ENCODE peak calls at places on chromosomes 3 and 15, in five cellular contexts. S is HEK293T, X is SK-N-SH, G is GM12878, O is K562. W is an unnamed sample.

GRCh38 chr3:39361252-39361927 is 21.8 kb upstream of the SLC25A38 start:
- DNase-seq in G (no peak), X (no peak), S (no peak), O (no peak), W (no peak)

GRCh38 chr3:24302382-24302781 is 192.3 kb downstream of the THRB start:
- DNase-seq in S (no peak), X (no peak), O (no peak), G (no peak), W (no peak)

GRCh38 chr3:156148946-156149348 is 28.6 kb downstream of the KCNAB1 start:
- DNase-seq in S (no peak), O (peak), X (no peak), G (no peak), W (no peak)

GRCh38 chr3:139774570-139775302 is 97.0 kb upstream of the NMNAT3 start:
- DNase-seq in S (peak), G (no peak), X (peak), O (no peak), W (no peak)

GRCh38 chr3:52801839-52802238 is 7.2 kb downstream of the ITIH3 start:
- DNase-seq in G (no peak), O (no peak), X (no peak), S (no peak), W (no peak)

GRCh38 chr15:64443747-64444621 is 16.4 kb upstream of the ZNF609 start:
- DNase-seq in X (no peak), O (peak), S (no peak), G (no peak), W (peak)

GRCh38 chr3:196778755-196779154 is 39.1 kb downstream of the PAK2 start:
- DNase-seq in O (no peak), X (no peak), S (no peak), G (no peak), W (no peak)

GRCh38 chr3:13427662-13428603 is 7.8 kb upstream of the NUP210 start:
- DNase-seq in G (no peak), O (peak), S (no peak), X (no peak), W (no peak)

GRCh38 chr15:96064351-96064756 is 266.1 kb upstream of the NR2F2 start:
- DNase-seq in O (no peak), G (no peak), X (no peak), S (no peak), W (peak)

GRCh38 chr3:49173116-49173791 is 1.9 kb downstream of the KLHDC8B start:
- DNase-seq in G (no peak), O (peak), X (peak), S (no peak), W (peak)

GRCh38 chr3:126014252-126014651 is 45.3 kb downstream of the ROPN1B start:
- DNase-seq in S (no peak), G (no peak), O (no peak), X (no peak), W (no peak)

GRCh38 chr15:43347114-43347513 is 16.7 kb upstream of the LCMT2 start:
- DNase-seq in G (no peak), S (no peak), O (no peak), X (no peak), W (no peak)

DNA sequence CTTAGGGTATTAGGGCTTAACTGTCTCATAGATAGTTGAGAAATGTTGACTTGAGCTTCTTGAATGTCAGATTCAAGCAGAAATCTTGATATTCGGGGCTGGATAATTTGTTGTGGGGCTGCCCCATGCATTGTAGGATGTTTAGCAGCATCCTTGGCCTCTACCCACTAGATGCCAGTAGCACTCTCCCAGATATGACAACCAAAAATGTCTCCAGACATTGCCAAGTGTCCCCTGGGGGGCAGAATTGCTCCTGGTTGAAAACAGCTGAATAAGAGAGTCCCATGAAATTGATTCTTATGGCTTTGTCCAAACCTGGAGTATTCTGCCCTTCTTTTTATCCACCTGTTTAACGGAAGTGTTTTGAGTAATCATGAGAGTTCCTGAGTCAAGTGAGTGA is 15.9 kb upstream of the LCMT2 start:
- DNase-seq in O (no peak), S (no peak), G (no peak), X (no peak), W (no peak)
- TF ChIP-seq FOXM1 in O (no peak), S (no peak), G (no peak), X (no peak), W (no peak)

GRCh38 chr3:182793663-182794454 is 555 bp downstream of the ATP11B start:
- DNase-seq in G (no peak), O (peak), S (peak), X (peak), W (peak)

GRCh38 chr3:182794806-182795369 is 1.6 kb downstream of the ATP11B start:
- DNase-seq in X (no peak), G (no peak), O (no peak), S (no peak), W (no peak)

GRCh38 chr3:182794455-182794773 is 1.1 kb downstream of the ATP11B start:
- DNase-seq in O (peak), X (peak), S (no peak), G (no peak), W (no peak)

GRCh38 chr3:182796310-182796709 is 3.0 kb downstream of the ATP11B start:
- DNase-seq in S (no peak), G (no peak), X (no peak), O (no peak), W (no peak)

GRCh38 chr3:182795383-182795782 is 2.1 kb downstream of the ATP11B start:
- DNase-seq in O (peak), G (no peak), X (no peak), S (peak), W (no peak)
- TF ChIP-seq FOXM1 in O (no peak), G (no peak), X (no peak), S (no peak), W (no peak)

GRCh38 chr15:39767921-39768320 is 14.7 kb downstream of the FSIP1 start:
- DNase-seq in G (no peak), X (no peak), S (no peak), O (no peak), W (no peak)

GRCh38 chr15:39774688-39775267 is 7.9 kb downstream of the FSIP1 start:
- DNase-seq in S (no peak), G (no peak), X (no peak), O (no peak), W (no peak)

GRCh38 chr15:39776068-39776467 is 6.6 kb downstream of the FSIP1 start:
- DNase-seq in G (no peak), X (no peak), S (no peak), O (no peak), W (no peak)

GRCh38 chr15:39770748-39771689 is 11.6 kb downstream of the FSIP1 start:
- DNase-seq in O (no peak), S (no peak), G (no peak), X (no peak), W (no peak)
- TF ChIP-seq FOXM1 in O (no peak), S (no peak), G (no peak), X (no peak), W (no peak)

GRCh38 chr15:35092846-35093245 is 7.8 kb upstream of the NANOGP8 start:
- DNase-seq in X (no peak), O (no peak), G (no peak), S (no peak), W (no peak)
- TF ChIP-seq FOXM1 in X (no peak), O (no peak), G (no peak), S (no peak), W (no peak)

GRCh38 chr3:26964313-26964712 is 341.7 kb downstream of the LRRC3B start:
- DNase-seq in O (no peak), X (no peak), S (no peak), G (no peak), W (no peak)
- TF ChIP-seq FOXM1 in O (no peak), X (no peak), S (no peak), G (no peak), W (no peak)

DNA sequence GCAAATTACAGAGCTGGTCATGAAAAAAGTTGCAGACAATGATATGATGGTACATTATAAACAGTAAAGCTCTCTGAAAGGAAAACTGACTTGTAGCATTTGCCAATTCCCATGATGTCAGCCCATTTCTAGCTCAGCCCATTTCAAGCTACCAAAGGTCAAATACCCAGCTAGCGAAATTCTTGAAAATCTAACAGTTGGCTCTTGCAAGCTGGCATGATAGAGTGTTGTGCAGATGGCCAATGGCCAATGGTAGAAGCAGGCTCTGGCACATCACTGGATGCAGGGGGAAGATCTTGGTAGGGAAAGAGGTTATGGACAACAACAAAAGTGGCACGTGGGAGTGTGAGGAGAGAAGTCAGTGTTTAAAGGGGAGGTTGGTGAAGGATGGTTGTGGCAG is 36.7 kb downstream of the RASGRF1 start:
- DNase-seq in O (no peak), X (no peak), S (no peak), G (no peak), W (no peak)
- TF ChIP-seq FOXM1 in O (no peak), X (no peak), S (no peak), G (no peak), W (no peak)

DNA sequence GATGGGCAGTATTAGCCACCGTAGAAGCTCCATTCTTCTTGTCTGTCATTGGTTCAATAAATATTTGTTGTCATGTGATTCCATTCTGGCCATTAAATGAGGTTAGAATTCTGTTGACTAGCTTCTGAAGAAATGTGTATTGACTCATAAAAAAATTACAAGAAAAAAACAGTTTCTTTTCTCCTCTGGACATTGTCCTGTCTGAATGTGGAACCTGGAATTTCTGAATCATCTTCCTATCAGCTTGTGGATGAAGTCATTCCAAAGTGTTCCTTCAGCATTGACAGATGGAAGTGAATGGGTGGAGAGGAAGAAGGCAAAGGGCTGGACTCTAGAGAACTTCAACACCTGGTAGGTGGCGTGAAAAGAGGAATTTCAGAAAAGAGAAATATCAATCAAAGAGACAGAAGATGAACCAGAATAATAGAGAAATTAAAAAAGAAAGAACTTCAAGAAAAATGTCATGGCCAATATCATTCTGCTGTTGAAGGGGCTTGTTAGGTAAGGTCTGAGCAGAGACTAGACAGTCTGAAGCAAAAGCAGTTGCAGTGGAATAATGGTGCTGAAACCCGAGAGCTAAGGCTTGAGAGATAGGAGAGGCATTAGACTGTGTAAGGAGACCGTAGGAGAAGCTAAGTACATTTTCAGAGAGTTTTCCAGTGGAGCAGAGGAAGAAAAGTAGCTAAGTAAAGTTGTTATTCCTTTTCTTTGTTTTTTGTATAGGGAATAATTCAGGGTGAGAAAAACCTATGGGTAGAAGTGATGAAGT is 806.6 kb downstream of the SQOR start:
- DNase-seq in G (no peak), S (no peak), O (no peak), X (no peak), W (no peak)
- TF ChIP-seq FOXM1 in G (no peak), S (no peak), O (no peak), X (no peak), W (no peak)

GRCh38 chr15:100221461-100222348 is 120.1 kb downstream of the ADAMTS17 start:
- DNase-seq in X (no peak), S (no peak), O (no peak), G (no peak), W (no peak)

GRCh38 chr15:100224206-100225185 is 117.3 kb downstream of the ADAMTS17 start:
- DNase-seq in S (no peak), X (no peak), G (no peak), O (no peak), W (no peak)

GRCh38 chr15:100226107-100226506 is 115.7 kb downstream of the ADAMTS17 start:
- DNase-seq in S (no peak), X (no peak), O (no peak), G (no peak), W (no peak)

GRCh38 chr15:100220058-100220728 is 121.6 kb downstream of the ADAMTS17 start:
- DNase-seq in S (no peak), X (no peak), O (no peak), G (no peak), W (no peak)

GRCh38 chr15:100222349-100222715 is 119.4 kb downstream of the ADAMTS17 start:
- DNase-seq in O (no peak), X (no peak), G (no peak), S (no peak), W (no peak)
- TF ChIP-seq FOXM1 in O (no peak), X (no peak), G (no peak), S (no peak), W (no peak)

DNA sequence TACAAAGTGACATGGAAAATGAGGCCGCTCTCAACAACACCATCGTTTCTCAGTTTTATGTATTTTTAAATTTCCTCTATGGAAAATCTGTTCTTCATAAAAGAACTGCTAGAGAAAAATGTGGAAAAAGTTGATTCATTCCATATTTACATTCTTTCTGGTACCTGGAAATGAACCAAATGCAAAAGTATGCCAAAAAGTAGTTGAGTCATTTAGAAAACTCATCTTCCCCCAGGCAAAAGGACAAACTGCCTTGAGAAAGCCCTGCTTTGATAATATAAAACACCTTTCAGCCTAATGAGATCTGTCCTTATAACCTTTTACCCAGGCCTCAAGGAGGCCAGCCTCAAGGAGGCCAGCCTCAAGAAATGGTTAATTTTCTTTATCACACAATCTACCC is 283.0 kb upstream of the VEPH1 start:
- DNase-seq in G (no peak), O (no peak), X (no peak), S (no peak), W (no peak)
- TF ChIP-seq FOXM1 in G (no peak), O (no peak), X (peak), S (no peak), W (no peak)

GRCh38 chr3:105746226-105746996 is 122.4 kb downstream of the CBLB start:
- DNase-seq in G (no peak), S (no peak), X (no peak), O (no peak), W (peak)

GRCh38 chr3:105744202-105744601 is 124.6 kb downstream of the CBLB start:
- DNase-seq in S (no peak), G (no peak), O (no peak), X (no peak), W (no peak)

GRCh38 chr3:105747056-105747455 is 121.8 kb downstream of the CBLB start:
- DNase-seq in S (no peak), O (no peak), X (no peak), G (no peak), W (no peak)

GRCh38 chr3:105745046-105745445 is 123.8 kb downstream of the CBLB start:
- DNase-seq in S (no peak), X (no peak), O (no peak), G (no peak), W (no peak)

DNA sequence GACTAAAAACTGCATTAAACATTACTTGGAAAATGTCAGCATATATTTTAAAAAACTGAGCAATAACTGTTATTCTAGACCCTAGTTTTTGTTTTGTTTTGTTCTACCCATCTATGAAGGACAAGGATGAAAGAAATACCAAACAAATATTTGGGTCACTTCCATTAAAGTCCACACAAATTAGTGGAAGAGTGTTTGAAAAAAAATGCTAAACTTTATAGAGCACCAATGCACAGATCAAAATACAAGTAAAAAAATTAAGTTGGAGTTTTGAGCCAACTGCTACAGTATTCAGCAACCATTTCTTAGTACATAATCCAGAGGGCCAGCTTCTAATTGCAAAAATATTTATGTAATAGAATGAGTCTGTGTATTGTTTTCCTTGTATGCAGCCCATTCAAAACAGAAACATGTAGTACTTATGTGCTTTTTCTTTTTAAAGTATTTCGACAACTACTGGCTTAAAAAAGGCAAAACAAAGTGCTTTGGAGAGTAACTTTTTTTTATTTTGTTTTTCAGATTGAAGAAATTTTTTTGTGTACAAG is 121.1 kb downstream of the CBLB start:
- DNase-seq in O (no peak), S (no peak), X (no peak), G (no peak), W (no peak)
- TF ChIP-seq FOXM1 in O (no peak), S (no peak), X (no peak), G (no peak), W (no peak)

W was measured in HepG2.